ENCODE peak calls at places on chromosomes 11 and 22, in five cellular contexts. H is HFF-Myc, R is psoas muscle, S is Calu3, L is GM19239. F is an unnamed sample.

GRCh38 chr22:27537481-27537891 is 264.1 kb downstream of the MN1 start:
- DNase-seq in L (no peak), R (peak; percentile 71), S (no peak), H (no peak), F (peak; percentile 72)

GRCh38 chr11:72001834-72002591 is 3.3 kb downstream of the IL18BP start:
- DNase-seq in R (no peak), L (no peak), S (no peak), H (no peak), F (no peak)

GRCh38 chr22:31448382-31448781 is 41.3 kb downstream of the EIF4ENIF1 start:
- DNase-seq in R (no peak), S (no peak), L (no peak), H (no peak), F (no peak)

GRCh38 chr11:9263840-9264380 is 1.2 kb downstream of the DENND5A start:
- DNase-seq in S (no peak), H (no peak), L (peak; percentile 88), R (no peak), F (no peak)

GRCh38 chr11:1113405-1114201 is 38.9 kb downstream of the MUC2 start:
- DNase-seq in L (no peak), R (peak; percentile 53), S (no peak), H (no peak), F (no peak)

GRCh38 chr11:103413266-103413888 is 304.2 kb downstream of the DYNC2H1 start:
- DNase-seq in S (no peak), H (no peak), L (no peak), R (no peak), F (no peak)

GRCh38 chr11:25902476-25902875 is 429.5 kb upstream of the ANO3 start:
- DNase-seq in H (no peak), R (no peak), S (no peak), L (no peak), F (no peak)

GRCh38 chr11:63998558-63999348 is 12.5 kb downstream of the OTUB1 start:
- DNase-seq in R (no peak), H (no peak), S (no peak), L (no peak), F (no peak)

GRCh38 chr11:74559934-74560309 is 32.5 kb upstream of the POLD3 start:
- DNase-seq in R (no peak), S (no peak), L (no peak), H (no peak), F (no peak)

GRCh38 chr11:94011478-94011877 is 9.7 kb upstream of the HEPHL1 start:
- DNase-seq in H (no peak), L (no peak), S (no peak), R (no peak), F (no peak)

GRCh38 chr22:49241174-49241851 is 586.4 kb downstream of the BRD1 start:
- DNase-seq in S (no peak), R (no peak), H (no peak), L (no peak), F (no peak)

GRCh38 chr11:66883021-66883968 is 26.4 kb downstream of the LRFN4 start:
- DNase-seq in R (peak; percentile 86), L (peak; percentile 48), S (peak; percentile 86), H (no peak), F (peak; percentile 81)

GRCh38 chr11:60875856-60876485 is 8.6 kb downstream of the ZP1 start:
- DNase-seq in L (no peak), H (no peak), S (no peak), R (peak; percentile 42), F (no peak)

GRCh38 chr22:20090730-20091240 is 10.7 kb downstream of the DGCR8 start:
- DNase-seq in H (no peak), L (no peak), S (no peak), R (no peak), F (peak; percentile 14)

GRCh38 chr11:102447193-102447592 is 5.4 kb downstream of the TMEM123 start:
- DNase-seq in S (no peak), R (no peak), H (no peak), L (no peak), F (no peak)

GRCh38 chr11:13343067-13343466 is 65.5 kb downstream of the BMAL1 start:
- DNase-seq in L (no peak), H (no peak), R (no peak), S (no peak), F (no peak)

GRCh38 chr22:43013355-43014061 is 1.4 kb downstream of the PACSIN2 start:
- DNase-seq in H (no peak), R (no peak), L (no peak), S (no peak), F (no peak)

GRCh38 chr11:96254087-96254486 is 88.9 kb downstream of the MAML2 start:
- DNase-seq in R (no peak), H (no peak), L (peak; percentile 24), S (no peak), F (peak; percentile 42)

GRCh38 chr11:9747229-9747628 is 83.4 kb downstream of the SWAP70 start:
- DNase-seq in L (no peak), R (no peak), S (no peak), H (no peak), F (no peak)

GRCh38 chr11:105923814-105924213 is 98.2 kb downstream of the MSANTD4 start:
- DNase-seq in R (no peak), S (no peak), H (no peak), L (no peak), F (no peak)

GRCh38 chr11:119567667-119568582 is 145.0 kb upstream of the THY1 start:
- DNase-seq in R (no peak), H (peak; percentile 85), S (no peak), L (no peak), F (peak; percentile 41)

GRCh38 chr11:109971184-109971523 is 122.0 kb upstream of the ZC3H12C start:
- DNase-seq in L (no peak), S (no peak), R (no peak), H (peak; percentile 16), F (peak; percentile 16)

GRCh38 chr22:23079240-23079768 is 9.0 kb downstream of the GNAZ start:
- DNase-seq in S (peak; percentile 24), H (no peak), R (no peak), L (no peak), F (no peak)

GRCh38 chr22:37043828-37044538 is 7.6 kb upstream of the KCTD17 start:
- DNase-seq in S (peak; percentile 90), H (peak; percentile 11), R (peak; percentile 77), L (peak; percentile 93), F (peak; percentile 54)

GRCh38 chr11:32435511-32435946 is at the start of gene WT1:
- DNase-seq in H (no peak), S (no peak), R (no peak), L (no peak), F (peak; percentile 58)

GRCh38 chr22:19052941-19053551 is 69.2 kb downstream of the DGCR2 start:
- DNase-seq in R (no peak), L (no peak), H (no peak), S (no peak), F (peak; percentile 10)

GRCh38 chr11:65338680-65339079 is 5.0 kb downstream of the DPF2 start:
- DNase-seq in L (no peak), R (no peak), H (no peak), S (no peak), F (no peak)

GRCh38 chr11:8290122-8290810 is 26.6 kb upstream of the LMO1 start:
- DNase-seq in R (no peak), S (no peak), H (no peak), L (no peak), F (no peak)

GRCh38 chr11:128733440-128734115 is 39.7 kb downstream of the FLI1 start:
- DNase-seq in L (no peak), R (no peak), S (no peak), H (no peak), F (no peak)

GRCh38 chr11:64519541-64519940 is 71.5 kb upstream of the SLC22A12 start:
- DNase-seq in R (no peak), L (no peak), S (no peak), H (no peak), F (no peak)

GRCh38 chr11:102971766-102972165 is 16.2 kb upstream of the MMP13 start:
- DNase-seq in L (no peak), H (no peak), S (no peak), R (no peak), F (no peak)

GRCh38 chr11:132456735-132457328 is 1075.5 kb downstream of the OPCML start:
- DNase-seq in L (no peak), R (no peak), S (no peak), H (no peak), F (no peak)

GRCh38 chr11:14259186-14259784 is 99.7 kb downstream of the RRAS2 start:
- DNase-seq in R (no peak), S (no peak), H (no peak), L (no peak), F (no peak)

GRCh38 chr11:33753304-33753703 is 17.1 kb upstream of the CD59 start:
- DNase-seq in L (no peak), H (no peak), S (no peak), R (peak; percentile 54), F (peak; percentile 56)

GRCh38 chr11:73464347-73464746 is 88.1 kb downstream of the RELT start:
- DNase-seq in S (no peak), L (no peak), H (no peak), R (no peak), F (no peak)

F was measured in heart left ventricle.